ENCODE peak calls at places on chromosomes 5 and 9, in six cellular contexts. Q is amniotic stem cell; T is progenitor cell of endocrine pancreas; G is glomerular endothelial cell; O is CD4-positive, CD25-positive, alpha-beta regulatory T cell; W is HT-29. F is an unnamed sample.

GRCh38 chr5:59174248-59174844 is 591.5 kb downstream of the RAB3C start:
- DNase-seq in Q (peak), T (no peak), G (no peak), O (peak), W (peak), F (peak)

GRCh38 chr9:130319944-130320696 is 54.6 kb downstream of the HMCN2 start:
- DNase-seq in Q (no peak), T (no peak), G (no peak), O (no peak), W (no peak), F (no peak)

GRCh38 chr9:34982352-34982751 is 7.2 kb upstream of the DNAJB5 start:
- DNase-seq in Q (no peak), T (no peak), G (no peak), O (no peak), W (no peak), F (no peak)

GRCh38 chr5:53381-54174 is 38.4 kb upstream of the PLEKHG4B start:
- DNase-seq in Q (no peak), T (peak), G (no peak), O (peak), W (no peak), F (peak)

GRCh38 chr5:5979761-5980570 is 398.4 kb downstream of the MED10 start:
- DNase-seq in Q (no peak), T (no peak), G (no peak), O (no peak), W (no peak), F (no peak)

GRCh38 chr5:74052441-74052840 is 426.4 kb downstream of the ARHGEF28 start:
- DNase-seq in Q (no peak), T (no peak), G (no peak), O (no peak), W (no peak), F (no peak)

GRCh38 chr5:169610606-169611005 is 26.5 kb upstream of the DOCK2 start:
- DNase-seq in Q (no peak), T (no peak), G (no peak), O (no peak), W (no peak), F (no peak)

GRCh38 chr9:129415031-129415953 is 205.6 kb downstream of the C9orf50 start:
- DNase-seq in Q (no peak), T (no peak), G (no peak), O (no peak), W (no peak), F (no peak)

GRCh38 chr5:154857091-154857533 is 1.3 kb upstream of the CNOT8 start:
- DNase-seq in Q (no peak), T (no peak), G (no peak), O (peak), W (no peak), F (peak)

GRCh38 chr9:114488398-114489129 is 16.7 kb downstream of the WHRN start:
- DNase-seq in Q (no peak), T (no peak), G (no peak), O (no peak), W (no peak), F (peak)

GRCh38 chr5:143576721-143577484 is 173.4 kb upstream of the NR3C1 start:
- DNase-seq in Q (peak), T (no peak), G (no peak), O (no peak), W (no peak), F (no peak)

F was measured in NCI-H524 treated with DMSO at 0.1 percent for 48 hours.